ENCODE peak calls at places on chromosome 9, in six cellular contexts. C is astrocyte, P is tibial nerve, L is upper lobe of right lung, F is pancreas, W is heart left ventricle. G is an unnamed sample.

GRCh38 chr9:137607141-137607857 is 1.8 kb downstream of the ARRDC1 start:
- DNase-seq in P (no peak), C (no peak), W (peak; percentile 62), L (peak; percentile 75), F (peak; percentile 74), G (no peak)

GRCh38 chr9:106953166-106953565 is 90.2 kb downstream of the ZNF462 start:
- DNase-seq in W (no peak), P (no peak), C (peak; percentile 84), F (no peak), L (no peak), G (no peak)

GRCh38 chr9:93427655-93428379 is 23.7 kb upstream of the FAM120A start:
- DNase-seq in F (no peak), C (no peak), W (no peak), L (no peak), P (no peak), G (peak; percentile 40)

GRCh38 chr9:122188369-122188768 is 28.7 kb downstream of the MORN5 start:
- DNase-seq in L (no peak), P (no peak), F (no peak), C (no peak), W (no peak), G (no peak)

GRCh38 chr9:74953235-74953741 is 576 bp upstream of the C9orf40 start:
- DNase-seq in P (no peak), W (no peak), C (peak; percentile 4), L (no peak), F (no peak), G (no peak)

GRCh38 chr9:122941560-122942234 is 877 bp downstream of the RABGAP1 start:
- DNase-seq in C (peak; percentile 70), F (no peak), L (no peak), W (no peak), P (no peak), G (no peak)

GRCh38 chr9:97501177-97501971 is at the start of gene TMOD1:
- DNase-seq in C (peak; percentile 6), L (peak; percentile 87), W (peak; percentile 85), F (peak; percentile 86), P (peak; percentile 50), G (peak; percentile 89)

GRCh38 chr9:11928871-11929321 is 764.3 kb upstream of the TYRP1 start:
- DNase-seq in F (peak; percentile 65), W (no peak), C (no peak), P (no peak), L (peak; percentile 60), G (no peak)

GRCh38 chr9:88237454-88238280 is 99.4 kb upstream of the SPATA31C2 start:
- DNase-seq in P (no peak), W (no peak), F (no peak), C (no peak), L (no peak), G (no peak)

GRCh38 chr9:122379340-122379739 is 8.5 kb downstream of the PTGS1 start:
- DNase-seq in C (no peak), F (no peak), P (no peak), L (no peak), W (no peak), G (no peak)

GRCh38 chr9:77305622-77306365 is 128.5 kb downstream of the VPS13A start:
- DNase-seq in C (no peak), W (no peak), L (no peak), P (no peak), F (no peak), G (no peak)

GRCh38 chr9:123109540-123110279 is 76.2 kb downstream of the GPR21 start:
- DNase-seq in P (no peak), F (no peak), W (no peak), C (no peak), L (no peak), G (no peak)

GRCh38 chr9:92616199-92617129 is 53.5 kb downstream of the IPPK start:
- DNase-seq in L (no peak), F (no peak), W (peak; percentile 36), P (peak; percentile 22), C (peak; percentile 31), G (no peak)

GRCh38 chr9:136467766-136468165 is 15.1 kb downstream of the SEC16A start:
- DNase-seq in P (no peak), L (no peak), F (no peak), W (no peak), C (no peak), G (no peak)

GRCh38 chr9:128912270-128912853 is 8.4 kb upstream of the PHYHD1 start:
- DNase-seq in L (peak; percentile 76), W (no peak), C (peak; percentile 97), F (no peak), P (no peak), G (no peak)

GRCh38 chr9:111691686-111692329 is 30.4 kb downstream of the GNG10 start:
- DNase-seq in P (no peak), C (peak; percentile 31), F (no peak), W (no peak), L (no peak), G (no peak)

GRCh38 chr9:7439355-7439978 is 360.1 kb downstream of the DMAC1 start:
- DNase-seq in F (no peak), P (no peak), C (peak; percentile 40), L (no peak), W (no peak), G (peak; percentile 31)

GRCh38 chr9:76658510-76659231 is 105.6 kb upstream of the PCA3 start:
- DNase-seq in F (no peak), W (no peak), C (peak; percentile 48), P (no peak), L (no peak), G (no peak)

GRCh38 chr9:126128494-126129142 is 198.0 kb upstream of the MVB12B start:
- DNase-seq in W (no peak), L (no peak), P (no peak), F (no peak), C (no peak), G (no peak)

GRCh38 chr9:94108584-94108983 is 24.3 kb downstream of the PTPDC1 start:
- DNase-seq in F (no peak), W (peak; percentile 72), P (no peak), L (no peak), C (peak; percentile 8), G (no peak)

GRCh38 chr9:130675396-130675795 is 11.0 kb downstream of the PRDM12 start:
- DNase-seq in C (no peak), P (no peak), F (no peak), L (no peak), W (no peak), G (no peak)

GRCh38 chr9:103287361-103287760 is 292.2 kb downstream of the CYLC2 start:
- DNase-seq in C (no peak), L (no peak), W (no peak), P (no peak), F (no peak), G (peak; percentile 6)

GRCh38 chr9:138053996-138054752 is 176.6 kb downstream of the CACNA1B start:
- DNase-seq in W (no peak), P (no peak), C (no peak), L (peak; percentile 39), F (no peak), G (peak; percentile 3)

GRCh38 chr9:109428854-109429253 is 69.3 kb downstream of the PTPN3 start:
- DNase-seq in C (no peak), F (no peak), L (no peak), W (peak; percentile 51), P (no peak), G (no peak)

GRCh38 chr9:132238026-132238972 is 76.4 kb downstream of the NTNG2 start:
- DNase-seq in F (peak; percentile 63), P (no peak), W (no peak), L (peak; percentile 59), C (no peak), G (no peak)

GRCh38 chr9:132235894-132236661 is 74.2 kb downstream of the NTNG2 start:
- DNase-seq in W (peak; percentile 80), L (peak; percentile 86), F (peak; percentile 91), P (peak; percentile 46), C (peak; percentile 22), G (peak; percentile 86)

GRCh38 chr9:132235125-132235524 is 73.3 kb downstream of the NTNG2 start:
- DNase-seq in P (no peak), L (no peak), W (no peak), F (no peak), C (no peak), G (no peak)

GRCh38 chr9:132237481-132237880 is 75.6 kb downstream of the NTNG2 start:
- DNase-seq in P (no peak), L (peak; percentile 58), C (no peak), W (peak; percentile 77), F (no peak), G (peak; percentile 47)

DNA sequence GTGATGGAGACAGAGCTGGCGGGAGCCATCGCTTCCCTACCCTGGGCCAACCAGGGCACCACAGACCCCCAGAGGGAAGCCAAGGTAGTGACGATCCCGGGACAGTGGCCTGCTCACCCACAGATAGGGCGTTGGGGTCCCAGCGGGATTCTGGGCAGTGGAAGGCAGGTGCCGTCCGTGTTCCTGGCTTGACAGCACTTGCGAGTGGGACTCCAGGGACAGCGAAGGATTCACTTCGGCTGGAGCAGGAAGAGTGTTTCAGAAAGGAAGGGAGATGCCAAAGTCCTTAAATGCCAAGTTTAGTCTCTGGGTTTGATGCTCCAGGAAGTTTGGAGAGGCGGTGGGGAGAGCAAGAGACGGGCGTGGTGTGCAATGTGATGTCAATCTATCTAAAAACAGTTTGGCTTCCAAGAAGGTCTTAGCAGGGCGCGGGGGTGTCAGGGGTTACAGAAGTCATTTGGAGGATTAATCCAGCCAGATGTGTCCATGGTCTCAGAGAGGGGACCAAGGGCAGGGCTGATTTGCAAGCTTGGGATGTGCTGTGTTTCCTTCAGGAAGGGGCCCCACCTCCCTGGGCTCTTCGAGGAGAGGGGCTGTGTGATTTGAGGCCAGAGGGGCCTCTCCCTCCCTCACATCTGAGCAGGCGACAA is 74.9 kb downstream of the NTNG2 start:
- DNase-seq in F (no peak), P (no peak), W (no peak), L (no peak), C (no peak), G (no peak)
- TF ChIP-seq CTCF in F (no peak), P (no peak), W (peak; percentile 43), L (peak; percentile 4), C (no peak), G (no peak)

GRCh38 chr9:1048853-1049252 is 1.3 kb upstream of the DMRT2 start:
- DNase-seq in L (no peak), W (no peak), F (no peak), P (no peak), C (no peak), G (no peak)
- H3K27me3 ChIP-seq in L (peaks cover 100% of the 10 kb centered on the region), W (peaks cover 61% of the 10 kb centered on the region), F (peaks cover 20% of the 10 kb centered on the region), P (peaks cover 99% of the 10 kb centered on the region), C (peaks cover 89% of the 10 kb centered on the region), G (peaks cover 54% of the 10 kb centered on the region)

GRCh38 chr9:35649431-35650340 is 1.0 kb downstream of the SIT1 start:
- DNase-seq in P (no peak), F (peak; percentile 79), C (peak; percentile 8), L (no peak), W (no peak), G (no peak)
- H3K4me1 ChIP-seq in P (peaks cover 4% of the 10 kb centered on the region), F (no peaks in the 10 kb centered on the region), C (peaks cover 16% of the 10 kb centered on the region), L (peaks cover 24% of the 10 kb centered on the region), W (peaks cover 12% of the 10 kb centered on the region), G (no peaks in the 10 kb centered on the region)

GRCh38 chr9:33129886-33130284 is 37.3 kb downstream of the B4GALT1 start:
- DNase-seq in P (no peak), W (no peak), L (no peak), C (no peak), F (no peak), G (no peak)

GRCh38 chr9:33131505-33132248 is 35.5 kb downstream of the B4GALT1 start:
- DNase-seq in P (no peak), L (no peak), F (no peak), C (no peak), W (no peak), G (no peak)

GRCh38 chr9:33130961-33131360 is 36.2 kb downstream of the B4GALT1 start:
- DNase-seq in C (no peak), W (no peak), L (no peak), P (no peak), F (no peak), G (no peak)

GRCh38 chr9:33129251-33129885 is 37.8 kb downstream of the B4GALT1 start:
- DNase-seq in L (no peak), F (no peak), W (no peak), P (no peak), C (no peak), G (no peak)

GRCh38 chr9:33130501-33130900 is 36.6 kb downstream of the B4GALT1 start:
- DNase-seq in W (no peak), C (peak; percentile 63), P (no peak), F (no peak), L (no peak), G (no peak)
- TF ChIP-seq CTCF in W (no peak), C (no peak), P (no peak), F (no peak), L (no peak), G (no peak)